ENCODE peak calls at places on chromosomes 16 and 17, in eight cellular contexts. U is H1, M is A549, T is SK-N-SH, X is IMR-90, I is GM12878, C is HepG2, P is K562. G is an unnamed sample.

GRCh38 chr17:50778471-50778870 is 11.2 kb upstream of the ANKRD40CL start:
- DNase-seq in U (no peak), M (no peak), T (no peak), X (no peak), I (no peak), C (no peak), P (no peak), G (no peak)

GRCh38 chr16:57957396-57958392 is 13.2 kb downstream of the CNGB1 start:
- DNase-seq in U (no peak), M (no peak), T (no peak), X (no peak), I (no peak), C (no peak), P (peak; percentile 47), G (no peak)

GRCh38 chr16:28264656-28265055 is 27.7 kb upstream of the SBK1 start:
- DNase-seq in U (no peak), M (peak; percentile 45), T (no peak), X (peak; percentile 5), I (no peak), C (no peak), P (peak; percentile 62), G (no peak)

GRCh38 chr16:12078405-12079245 is 102.1 kb downstream of the SNX29 start:
- DNase-seq in U (no peak), M (no peak), T (no peak), X (no peak), I (no peak), C (no peak), P (no peak), G (no peak)

GRCh38 chr16:11391576-11391975 is 46.3 kb downstream of the RMI2 start:
- DNase-seq in U (no peak), M (no peak), T (peak; percentile 45), X (no peak), I (no peak), C (no peak), P (no peak), G (no peak)

GRCh38 chr17:1060991-1061390 is 64.1 kb downstream of the TIMM22 start:
- DNase-seq in U (no peak), M (peak; percentile 78), T (no peak), X (peak; percentile 99), I (no peak), C (no peak), P (no peak), G (peak; percentile 93)

GRCh38 chr17:17525331-17525730 is 29.1 kb upstream of the RASD1 start:
- DNase-seq in U (no peak), M (no peak), T (no peak), X (no peak), I (no peak), C (no peak), P (no peak), G (no peak)

GRCh38 chr17:5561736-5562135 is 22.6 kb downstream of the NLRP1 start:
- DNase-seq in U (no peak), M (no peak), T (no peak), X (no peak), I (no peak), C (no peak), P (no peak), G (no peak)

GRCh38 chr17:74274060-74274702 is at the start of gene DNAI2:
- DNase-seq in U (no peak), M (no peak), T (peak; percentile 74), X (no peak), I (no peak), C (no peak), P (peak; percentile 62), G (no peak)

GRCh38 chr16:72027669-72028378 is 19.3 kb downstream of the DHODH start:
- DNase-seq in U (no peak), M (no peak), T (no peak), X (no peak), I (no peak), C (peak; percentile 72), P (no peak), G (no peak)

GRCh38 chr17:59002126-59002525 is 104.6 kb downstream of the TRIM37 start:
- DNase-seq in U (no peak), M (no peak), T (no peak), X (no peak), I (no peak), C (no peak), P (no peak), G (no peak)

GRCh38 chr16:77539336-77539735 is 104.5 kb upstream of the ADAMTS18 start:
- DNase-seq in U (no peak), M (no peak), T (no peak), X (no peak), I (no peak), C (no peak), P (no peak), G (no peak)

GRCh38 chr17:12133183-12133582 is 112.5 kb downstream of the MAP2K4 start:
- DNase-seq in U (no peak), M (no peak), T (no peak), X (peak; percentile 16), I (no peak), C (no peak), P (no peak), G (no peak)

GRCh38 chr16:86068722-86069121 is 169.8 kb downstream of the IRF8 start:
- DNase-seq in U (no peak), M (no peak), T (no peak), X (no peak), I (no peak), C (no peak), P (no peak), G (no peak)

GRCh38 chr16:86070971-86071370 is 172.0 kb downstream of the IRF8 start:
- DNase-seq in U (no peak), M (no peak), T (no peak), X (no peak), I (no peak), C (no peak), P (no peak), G (no peak)

GRCh38 chr16:86067936-86068335 is 169.0 kb downstream of the IRF8 start:
- DNase-seq in U (no peak), M (no peak), T (no peak), X (no peak), I (no peak), C (no peak), P (no peak), G (no peak)

GRCh38 chr16:86070511-86070910 is 171.5 kb downstream of the IRF8 start:
- DNase-seq in U (no peak), M (no peak), T (no peak), X (no peak), I (no peak), C (no peak), P (no peak), G (no peak)

DNA sequence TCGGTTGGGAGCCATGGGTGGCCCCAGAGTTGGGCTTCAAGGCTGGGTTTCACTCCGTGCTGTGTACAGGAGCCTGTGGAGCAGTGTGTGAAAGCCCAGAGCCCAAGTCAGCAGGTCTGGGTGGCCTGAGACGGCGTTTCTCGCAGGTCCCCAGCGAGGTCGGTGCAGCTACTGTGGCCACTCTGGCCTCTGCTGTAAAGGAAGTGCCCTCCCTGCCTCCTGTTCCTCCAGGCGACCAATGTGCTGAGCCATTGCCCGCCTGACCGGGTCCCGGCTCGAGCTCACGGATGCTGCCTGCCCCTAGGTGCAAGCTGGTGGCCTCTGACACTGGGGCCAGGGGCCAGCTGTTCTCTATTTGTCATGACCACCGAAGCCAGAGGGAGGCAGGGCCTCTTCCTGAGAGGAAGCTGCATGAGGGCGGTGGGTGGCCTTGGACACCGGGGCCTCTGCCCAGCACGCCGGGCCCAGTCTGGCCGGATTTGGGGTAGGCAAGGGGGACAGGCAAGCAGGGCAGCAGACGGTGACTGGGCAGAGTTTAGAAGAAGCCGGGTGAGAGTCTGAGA is 170.9 kb downstream of the IRF8 start:
- DNase-seq in U (no peak), M (no peak), T (no peak), X (no peak), I (no peak), C (no peak), P (no peak), G (no peak)
- TF ChIP-seq RAD21 in U (no peak), M (no peak), T (no peak), X (no peak), I (no peak), C (no peak), P (no peak), G (no peak)

GRCh38 chr17:65085397-65085796 is 28.9 kb upstream of the GNA13 start:
- DNase-seq in U (no peak), M (peak; percentile 41), T (no peak), X (peak; percentile 30), I (no peak), C (no peak), P (no peak), G (no peak)
- TF ChIP-seq RAD21 in U (peak; percentile 30), M (no peak), T (no peak), X (no peak), I (no peak), C (no peak), P (no peak), G (no peak)

DNA sequence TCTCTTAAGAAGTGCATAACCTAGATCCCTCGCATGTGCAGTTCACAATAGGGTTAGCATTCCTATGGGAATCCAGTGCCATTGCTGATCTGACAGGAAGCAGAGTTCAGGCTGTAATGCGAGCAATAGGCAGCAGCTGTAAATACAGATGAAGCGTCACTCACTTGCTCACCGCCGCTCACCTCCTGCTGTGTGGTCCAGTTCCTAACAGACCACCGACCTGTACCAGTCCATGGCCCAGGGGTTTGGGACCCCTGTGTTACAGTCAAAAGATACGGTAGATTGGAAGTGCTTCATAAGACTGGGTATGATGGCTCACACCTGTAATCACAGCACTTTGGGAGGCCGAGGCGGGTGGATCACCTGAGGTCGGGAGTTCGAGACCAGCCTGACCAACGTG is 2.8 kb downstream of the STAT5A start:
- DNase-seq in U (no peak), M (no peak), T (no peak), X (no peak), I (no peak), C (no peak), P (no peak), G (no peak)
- TF ChIP-seq RAD21 in U (no peak), M (no peak), T (no peak), X (no peak), I (no peak), C (no peak), P (no peak), G (no peak)

GRCh38 chr17:76983431-76983830 is 115.2 kb downstream of the MGAT5B start:
- DNase-seq in U (no peak), M (no peak), T (no peak), X (no peak), I (no peak), C (no peak), P (no peak), G (no peak)

GRCh38 chr17:76988796-76989195 is 120.6 kb downstream of the MGAT5B start:
- DNase-seq in U (no peak), M (no peak), T (no peak), X (no peak), I (no peak), C (no peak), P (no peak), G (no peak)

GRCh38 chr17:76989519-76989918 is 121.3 kb downstream of the MGAT5B start:
- DNase-seq in U (no peak), M (no peak), T (no peak), X (no peak), I (no peak), C (no peak), P (no peak), G (no peak)

GRCh38 chr17:76987486-76987885 is 119.3 kb downstream of the MGAT5B start:
- DNase-seq in U (no peak), M (no peak), T (no peak), X (no peak), I (no peak), C (no peak), P (no peak), G (no peak)

DNA sequence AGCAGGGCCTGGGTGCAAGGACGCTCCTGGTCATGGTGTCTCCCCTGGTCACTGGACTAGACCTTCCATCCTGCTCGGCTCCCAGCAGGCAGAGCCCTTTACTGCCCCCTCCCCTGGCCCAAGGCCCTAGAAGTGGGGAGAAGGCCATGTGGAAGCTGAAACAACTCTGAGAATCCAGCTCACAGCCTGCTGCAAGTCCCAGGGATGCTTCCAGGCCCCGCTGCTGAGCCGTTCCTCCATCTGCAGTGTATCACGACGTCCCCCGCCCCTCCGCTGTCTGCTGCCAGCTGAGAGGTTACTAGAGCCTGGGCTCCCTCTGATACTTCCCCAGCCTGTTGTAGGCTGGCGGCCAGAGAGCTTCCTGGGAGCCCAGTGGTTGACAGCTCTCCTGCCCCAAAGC is 118.1 kb downstream of the MGAT5B start:
- DNase-seq in U (no peak), M (no peak), T (peak; percentile 62), X (no peak), I (no peak), C (no peak), P (no peak), G (no peak)
- TF ChIP-seq RAD21 in U (no peak), M (no peak), T (no peak), X (no peak), I (no peak), C (no peak), P (no peak), G (no peak)